ENCODE peak calls at places on chromosomes 11 and 22, in eight cellular contexts. W is GM23248, G is NCI-H146, Y is ELR, D is SW 1271, H is HEK293T, J is endothelial cell, M is ecto neural progenitor cell. S is an unnamed sample.

GRCh38 chr22:49534386-49534785 is 293.3 kb downstream of the BRD1 start:
- DNase-seq in W (no peak), G (no peak), Y (no peak), D (no peak), H (no peak), J (no peak), M (no peak), S (peak)

GRCh38 chr11:130533113-130533803 is 84.8 kb downstream of the ADAMTS15 start:
- DNase-seq in W (no peak), G (no peak), Y (no peak), D (no peak), H (peak), J (no peak), M (no peak), S (no peak)

GRCh38 chr22:17917490-17917983 is 106.8 kb downstream of the MICAL3 start:
- DNase-seq in W (no peak), G (no peak), Y (no peak), D (no peak), H (no peak), J (no peak), M (no peak), S (no peak)

GRCh38 chr11:63737718-63738117 is 30.9 kb downstream of the ZFTA start:
- DNase-seq in W (no peak), G (no peak), Y (no peak), D (no peak), H (no peak), J (no peak), M (no peak), S (no peak)

GRCh38 chr11:69215784-69216415 is 60.2 kb downstream of the SMIM38 start:
- DNase-seq in W (peak), G (no peak), Y (peak), D (no peak), H (no peak), J (no peak), M (peak), S (peak)

GRCh38 chr11:95378106-95378505 is 147.1 kb upstream of the SESN3 start:
- DNase-seq in W (peak), G (no peak), Y (no peak), D (no peak), H (no peak), J (no peak), M (no peak), S (no peak)

GRCh38 chr22:17891427-17892167 is 117.3 kb upstream of the BID start:
- DNase-seq in W (no peak), G (no peak), Y (no peak), D (no peak), H (peak), J (peak), M (no peak), S (no peak)

GRCh38 chr11:66326261-66327111 is 9.6 kb upstream of the CD248 start:
- DNase-seq in W (peak), G (no peak), Y (peak), D (no peak), H (no peak), J (no peak), M (peak), S (no peak)

GRCh38 chr11:26651916-26652315 is 69.9 kb downstream of the SLC5A12 start:
- DNase-seq in W (no peak), G (no peak), Y (no peak), D (no peak), H (no peak), J (no peak), M (no peak), S (no peak)

GRCh38 chr22:47392054-47392347 is 629.6 kb downstream of the TBC1D22A start:
- DNase-seq in W (no peak), G (no peak), Y (no peak), D (no peak), H (no peak), J (no peak), M (no peak), S (no peak)

GRCh38 chr11:16792426-16792825 is 54.0 kb downstream of the C11orf58 start:
- DNase-seq in W (peak), G (no peak), Y (peak), D (no peak), H (no peak), J (no peak), M (no peak), S (no peak)

GRCh38 chr11:1081601-1082311 is 7.1 kb downstream of the MUC2 start:
- DNase-seq in W (no peak), G (peak), Y (no peak), D (no peak), H (no peak), J (no peak), M (no peak), S (no peak)

GRCh38 chr11:97683733-97684132 is 1293.9 kb downstream of the JRKL start:
- DNase-seq in W (no peak), G (no peak), Y (peak), D (no peak), H (peak), J (no peak), M (peak), S (no peak)

GRCh38 chr11:104870910-104871309 is 27.4 kb downstream of the CASP12 start:
- DNase-seq in W (peak), G (no peak), Y (peak), D (no peak), H (no peak), J (no peak), M (no peak), S (no peak)

GRCh38 chr11:119928047-119928446 is 199.0 kb upstream of the NECTIN1 start:
- DNase-seq in W (no peak), G (no peak), Y (no peak), D (no peak), H (no peak), J (no peak), M (no peak), S (no peak)

GRCh38 chr11:79794057-79794456 is 353.2 kb upstream of the TENM4 start:
- DNase-seq in W (no peak), G (no peak), Y (no peak), D (no peak), H (no peak), J (no peak), M (no peak), S (no peak)

GRCh38 chr22:19146215-19146968 is 1.9 kb upstream of the ESS2 start:
- DNase-seq in W (no peak), G (no peak), Y (peak), D (no peak), H (no peak), J (no peak), M (no peak), S (no peak)

GRCh38 chr22:42314709-42315391 is 44.4 kb upstream of the TCF20 start:
- DNase-seq in W (no peak), G (no peak), Y (no peak), D (no peak), H (no peak), J (no peak), M (no peak), S (no peak)

GRCh38 chr11:12270215-12270797 is 107.1 kb upstream of the PARVA start:
- DNase-seq in W (no peak), G (no peak), Y (no peak), D (no peak), H (no peak), J (no peak), M (no peak), S (no peak)

GRCh38 chr11:74714904-74715303 is 16.3 kb downstream of the CHRDL2 start:
- DNase-seq in W (no peak), G (no peak), Y (no peak), D (no peak), H (no peak), J (no peak), M (no peak), S (no peak)

GRCh38 chr22:22584722-22585121 is 25.7 kb upstream of the PRAME start:
- DNase-seq in W (no peak), G (no peak), Y (no peak), D (no peak), H (no peak), J (no peak), M (no peak), S (no peak)

GRCh38 chr11:46856605-46857339 is 10.7 kb upstream of the CKAP5 start:
- DNase-seq in W (no peak), G (no peak), Y (no peak), D (no peak), H (no peak), J (no peak), M (no peak), S (no peak)

GRCh38 chr22:20424937-20425587 is 12.6 kb downstream of the SCARF2 start:
- DNase-seq in W (no peak), G (no peak), Y (peak), D (no peak), H (no peak), J (no peak), M (peak), S (peak)

GRCh38 chr22:28817919-28818859 is 17.8 kb upstream of the XBP1 start:
- DNase-seq in W (no peak), G (peak), Y (no peak), D (no peak), H (no peak), J (no peak), M (no peak), S (no peak)

GRCh38 chr11:108117746-108118371 is 3.5 kb upstream of the ACAT1 start:
- DNase-seq in W (peak), G (peak), Y (peak), D (peak), H (peak), J (no peak), M (no peak), S (no peak)

GRCh38 chr11:78181155-78181554 is 7.3 kb downstream of the KCTD21 start:
- DNase-seq in W (no peak), G (no peak), Y (no peak), D (no peak), H (no peak), J (no peak), M (no peak), S (no peak)

GRCh38 chr11:69699213-69699612 is 4.6 kb downstream of the FGF19 start:
- DNase-seq in W (peak), G (no peak), Y (no peak), D (no peak), H (no peak), J (no peak), M (no peak), S (no peak)

GRCh38 chr22:40265783-40266182 is 80.5 kb upstream of the ADSL start:
- DNase-seq in W (no peak), G (no peak), Y (peak), D (no peak), H (no peak), J (no peak), M (no peak), S (no peak)

GRCh38 chr11:111081021-111081511 is 164.5 kb upstream of the POU2AF2 start:
- DNase-seq in W (peak), G (no peak), Y (no peak), D (no peak), H (no peak), J (no peak), M (no peak), S (no peak)

GRCh38 chr11:132114185-132114584 is 743.8 kb downstream of the NTM start:
- DNase-seq in W (peak), G (peak), Y (peak), D (no peak), H (peak), J (peak), M (peak), S (no peak)

GRCh38 chr22:38861927-38862326 is 10.1 kb downstream of the CBX6 start:
- DNase-seq in W (no peak), G (no peak), Y (no peak), D (no peak), H (no peak), J (no peak), M (no peak), S (no peak)

GRCh38 chr11:131464481-131464880 is 94.1 kb downstream of the NTM start:
- DNase-seq in W (no peak), G (no peak), Y (no peak), D (no peak), H (no peak), J (no peak), M (no peak), S (no peak)

GRCh38 chr11:70075836-70076235 is 2.3 kb upstream of the ANO1 start:
- DNase-seq in W (no peak), G (no peak), Y (no peak), D (no peak), H (no peak), J (no peak), M (no peak), S (peak)

GRCh38 chr11:117868815-117869642 is 7.4 kb downstream of the FXYD6 start:
- DNase-seq in W (no peak), G (peak), Y (no peak), D (no peak), H (no peak), J (no peak), M (no peak), S (no peak)

GRCh38 chr11:17277024-17277584 is 565 bp downstream of the NUCB2 start:
- DNase-seq in W (peak), G (peak), Y (peak), D (no peak), H (no peak), J (no peak), M (no peak), S (no peak)

GRCh38 chr22:22810471-22810870 is 77.1 kb upstream of the IGLL5 start:
- DNase-seq in W (no peak), G (no peak), Y (no peak), D (no peak), H (no peak), J (no peak), M (no peak), S (no peak)